ENCODE peak calls at places on chromosomes 3 and 15, in five cellular contexts. T is mesendoderm, J is A549, Z is AG09319, Y is cardiac fibroblast. S is an unnamed sample.

GRCh38 chr3:57060089-57060829 is at the start of gene SPATA12:
- DNase-seq in J (peak), Z (peak), Y (peak), T (peak), S (peak)

GRCh38 chr3:191135175-191135574 is 63.9 kb upstream of the OSTN start:
- DNase-seq in T (no peak), Z (no peak), J (no peak), Y (no peak), S (no peak)

GRCh38 chr3:134563614-134564013 is 77.8 kb downstream of the CEP63 start:
- DNase-seq in J (no peak), T (no peak), Y (no peak), Z (no peak), S (no peak)

GRCh38 chr3:157239082-157239704 is 79.2 kb upstream of the CCNL1 start:
- DNase-seq in T (peak), J (peak), Z (no peak), Y (peak), S (peak)

GRCh38 chr3:114093596-114093995 is 37.1 kb downstream of the QTRT2 start:
- DNase-seq in J (peak), Z (peak), T (no peak), Y (peak), S (peak)

GRCh38 chr3:41164776-41165175 is 34.5 kb upstream of the CTNNB1 start:
- DNase-seq in Y (no peak), J (no peak), T (no peak), Z (no peak), S (no peak)

GRCh38 chr15:67083135-67083766 is 17.8 kb downstream of the SMAD3 start:
- DNase-seq in Y (no peak), J (no peak), T (no peak), Z (no peak), S (no peak)

GRCh38 chr3:44833394-44833793 is 28.3 kb upstream of the TMEM42 start:
- DNase-seq in Y (no peak), T (peak), Z (no peak), J (no peak), S (no peak)

GRCh38 chr3:72862314-72863090 is 14.3 kb upstream of the SHQ1 start:
- DNase-seq in Z (no peak), Y (no peak), J (no peak), T (no peak), S (no peak)

GRCh38 chr3:120741837-120742197 is 499 bp downstream of the RABL3 start:
- DNase-seq in Z (no peak), J (no peak), T (no peak), Y (peak), S (peak)

GRCh38 chr3:49554639-49555265 is 475 bp downstream of the BSN start:
- DNase-seq in T (peak), J (no peak), Y (peak), Z (no peak), S (no peak)

GRCh38 chr15:29312387-29312786 is 42.8 kb upstream of the NSMCE3 start:
- DNase-seq in Z (peak), Y (peak), J (no peak), T (no peak), S (peak)

GRCh38 chr3:51691949-51692348 is 14.9 kb upstream of the GRM2 start:
- DNase-seq in J (no peak), T (no peak), Z (no peak), Y (no peak), S (no peak)

GRCh38 chr15:82952156-82953081 is at the start of gene HOMER2:
- DNase-seq in Z (no peak), T (peak), Y (no peak), J (peak), S (no peak)

GRCh38 chr3:133487204-133487603 is 86.3 kb upstream of the CDV3 start:
- DNase-seq in Y (no peak), T (no peak), Z (no peak), J (no peak), S (no peak)

GRCh38 chr15:40498418-40498817 is 27.6 kb downstream of the CHST14 start:
- DNase-seq in J (no peak), Y (peak), T (no peak), Z (no peak), S (no peak)

GRCh38 chr3:153060346-153060745 is 101.7 kb upstream of the RAP2B start:
- DNase-seq in T (no peak), Y (no peak), J (no peak), Z (no peak), S (no peak)

GRCh38 chr3:195114026-195114425 is 156.9 kb downstream of the XXYLT1 start:
- DNase-seq in J (no peak), T (no peak), Z (no peak), Y (no peak), S (no peak)

GRCh38 chr3:106338582-106339219 is 469.9 kb upstream of the CBLB start:
- DNase-seq in T (no peak), Y (no peak), Z (no peak), J (no peak), S (no peak)

GRCh38 chr3:117105650-117106049 is 396.1 kb downstream of the TUSC7 start:
- DNase-seq in Y (peak), J (no peak), Z (no peak), T (no peak), S (peak)

S was measured in fibroblast of the conjunctiva.